ENCODE peak calls at places on chromosomes 3 and 15, in seven cellular contexts. C, U, O, F, Q, X and A are unnamed samples.

GRCh38 chr3:45608885-45609284 is 14.3 kb downstream of the LIMD1 start:
- DNase-seq in C (no peak), Q (no peak), X (no peak), O (no peak), U (no peak), F (no peak), A (no peak)

GRCh38 chr3:13022348-13023250 is 50.6 kb downstream of the IQSEC1 start:
- DNase-seq in C (no peak), F (no peak), O (no peak), X (peak; percentile 95), U (no peak), Q (no peak), A (peak; percentile 24)

GRCh38 chr3:77902675-77903074 is 862.8 kb downstream of the ROBO2 start:
- DNase-seq in Q (no peak), X (no peak), C (no peak), U (no peak), O (no peak), F (no peak), A (no peak)

GRCh38 chr15:43209059-43209824 is 11.6 kb downstream of the EPB42 start:
- DNase-seq in Q (no peak), U (no peak), O (no peak), X (no peak), F (no peak), C (no peak), A (no peak)

GRCh38 chr3:129421236-129421883 is 7.1 kb downstream of the EFCAB12 start:
- DNase-seq in O (no peak), F (no peak), Q (no peak), C (no peak), U (no peak), X (no peak), A (no peak)

GRCh38 chr3:50341537-50341936 is 901 bp upstream of the RASSF1 start:
- DNase-seq in O (no peak), F (no peak), U (no peak), X (no peak), C (no peak), Q (no peak), A (no peak)

GRCh38 chr3:144361002-144361401 is 389.4 kb downstream of the DIPK2A start:
- DNase-seq in X (no peak), C (no peak), Q (no peak), U (no peak), O (no peak), F (no peak), A (no peak)

GRCh38 chr3:158094235-158094916 is 11.8 kb downstream of the SHOX2 start:
- DNase-seq in O (no peak), C (peak; percentile 42), Q (no peak), U (peak; percentile 22), X (no peak), F (no peak), A (no peak)

GRCh38 chr3:110733045-110733444 is 338.6 kb upstream of the NECTIN3 start:
- DNase-seq in U (no peak), F (no peak), Q (no peak), O (no peak), X (no peak), C (no peak), A (no peak)

GRCh38 chr3:42572278-42572677 is 9.5 kb downstream of the SEC22C start:
- DNase-seq in C (no peak), Q (no peak), X (peak; percentile 43), O (peak; percentile 30), U (peak; percentile 22), F (no peak), A (no peak)

GRCh38 chr3:43913036-43913435 is 222.3 kb downstream of the ABHD5 start:
- DNase-seq in X (no peak), O (no peak), Q (no peak), U (no peak), F (no peak), C (no peak), A (no peak)

GRCh38 chr15:63763476-63764123 is 70.1 kb downstream of the HERC1 start:
- DNase-seq in X (no peak), C (no peak), F (no peak), U (no peak), Q (no peak), O (no peak), A (no peak)

GRCh38 chr3:119239421-119239820 is 1.3 kb downstream of the B4GALT4 start:
- DNase-seq in F (no peak), X (no peak), O (no peak), U (no peak), Q (no peak), C (no peak), A (no peak)

GRCh38 chr3:141529256-141530132 is 42.7 kb downstream of the RASA2 start:
- DNase-seq in Q (no peak), X (no peak), F (no peak), C (no peak), U (no peak), O (no peak), A (no peak)

GRCh38 chr15:96340611-96341464 is 10.3 kb downstream of the NR2F2 start:
- DNase-seq in Q (no peak), O (peak; percentile 27), F (peak; percentile 78), C (peak; percentile 52), U (peak; percentile 58), X (peak; percentile 59), A (no peak)

GRCh38 chr3:47476330-47476626 is 537 bp upstream of the SCAP start:
- DNase-seq in U (no peak), C (no peak), O (no peak), X (no peak), Q (no peak), F (no peak), A (no peak)

GRCh38 chr3:85090495-85090894 is 131.7 kb downstream of the CADM2 start:
- DNase-seq in C (no peak), Q (no peak), U (no peak), F (no peak), X (no peak), O (no peak), A (no peak)

GRCh38 chr3:171876651-171877272 is 33.6 kb downstream of the TMEM212 start:
- DNase-seq in F (no peak), Q (no peak), C (no peak), U (no peak), X (no peak), O (no peak), A (peak; percentile 96)

GRCh38 chr15:51492528-51492927 is 130.0 kb downstream of the DMXL2 start:
- DNase-seq in O (no peak), F (no peak), C (peak; percentile 48), Q (no peak), U (no peak), X (no peak), A (no peak)

GRCh38 chr15:51497806-51498205 is 124.8 kb downstream of the DMXL2 start:
- DNase-seq in X (no peak), C (no peak), Q (no peak), U (no peak), F (no peak), O (no peak), A (no peak)

GRCh38 chr15:51494411-51495314 is 127.9 kb downstream of the DMXL2 start:
- DNase-seq in Q (no peak), X (no peak), C (no peak), U (no peak), F (no peak), O (no peak), A (peak; percentile 19)

GRCh38 chr15:51491941-51492340 is 130.6 kb downstream of the DMXL2 start:
- DNase-seq in F (no peak), O (no peak), U (no peak), X (no peak), Q (no peak), C (peak; percentile 53), A (no peak)

DNA sequence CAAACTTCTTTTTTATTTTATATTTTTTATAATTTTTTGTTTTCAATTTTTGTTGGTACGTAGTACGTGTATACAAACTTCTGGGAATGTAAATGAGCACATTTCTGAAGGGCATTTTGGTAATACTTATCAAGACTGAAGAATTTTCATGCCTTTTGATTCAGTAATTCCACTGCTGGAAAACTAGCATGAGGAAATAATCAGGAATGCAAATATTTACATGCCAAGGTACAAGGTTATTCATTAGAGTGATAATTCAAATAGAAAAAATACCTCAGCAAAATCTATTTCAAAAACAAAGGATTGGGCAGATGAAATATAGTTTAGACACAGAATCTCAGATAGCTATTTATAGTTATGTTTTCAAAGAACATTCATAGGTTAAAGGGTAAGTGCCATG is 128.7 kb downstream of the DMXL2 start:
- DNase-seq in O (no peak), C (no peak), X (no peak), Q (no peak), U (no peak), F (no peak), A (no peak)
- TF ChIP-seq CTCF in O (no peak), C (no peak), X (no peak), Q (no peak), U (no peak), F (no peak), A (no peak)

GRCh38 chr3:117439812-117440211 is 730.2 kb downstream of the TUSC7 start:
- DNase-seq in U (no peak), O (no peak), X (peak; percentile 22), F (no peak), C (no peak), Q (no peak), A (no peak)
- TF ChIP-seq CTCF in U (peak; percentile 56), O (peak; percentile 8), X (no peak), F (peak; percentile 64), C (no peak), Q (no peak), A (peak; percentile 42)

DNA sequence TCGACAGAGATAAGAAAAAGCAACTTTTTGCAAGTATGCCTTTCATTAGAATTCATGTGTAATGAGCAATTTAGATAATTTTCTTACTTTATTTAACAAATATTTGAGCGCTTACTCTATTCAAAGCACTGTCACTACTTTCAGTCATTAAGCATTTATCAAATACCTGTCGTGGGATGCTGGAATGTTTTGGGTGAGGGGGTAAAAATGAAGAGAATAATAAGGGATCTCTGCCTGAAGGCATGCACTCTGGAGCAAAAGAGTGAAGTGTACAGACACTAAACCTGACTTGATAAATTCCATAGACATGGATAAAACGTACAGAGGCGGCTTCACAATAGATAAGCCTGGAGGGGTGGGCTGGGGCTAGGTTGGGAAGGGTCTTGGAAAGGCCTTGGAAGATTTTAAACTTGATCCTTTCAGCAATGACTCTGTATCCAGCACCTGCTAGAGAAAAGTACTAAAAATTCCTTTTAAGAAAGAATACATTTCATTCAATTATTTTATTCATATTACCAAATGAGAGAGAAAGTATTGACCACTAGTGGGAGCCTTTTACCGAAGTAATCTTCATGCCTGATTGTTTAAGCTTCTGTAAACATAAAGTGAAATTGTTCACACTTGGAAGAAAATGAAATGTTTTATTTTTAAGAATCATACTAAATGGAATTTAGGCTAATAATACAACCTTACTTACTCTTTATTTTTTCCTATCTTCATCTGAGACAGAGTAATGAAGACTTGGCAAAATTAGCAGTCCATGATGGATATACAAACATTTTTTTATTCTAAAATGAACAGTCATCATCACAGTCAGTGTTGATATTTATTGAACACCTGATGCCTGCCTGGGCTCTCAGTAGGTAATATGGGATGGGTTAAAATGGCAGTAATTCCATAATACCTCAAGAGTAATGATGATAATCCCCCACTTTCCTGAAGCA is 113.2 kb downstream of the PPP2R3A start:
- DNase-seq in X (no peak), F (no peak), U (no peak), Q (no peak), O (no peak), C (no peak), A (no peak)
- TF ChIP-seq CTCF in X (peak; percentile 58), F (peak; percentile 72), U (peak; percentile 71), Q (peak; percentile 62), O (peak; percentile 44), C (peak; percentile 66), A (peak; percentile 36)

DNA sequence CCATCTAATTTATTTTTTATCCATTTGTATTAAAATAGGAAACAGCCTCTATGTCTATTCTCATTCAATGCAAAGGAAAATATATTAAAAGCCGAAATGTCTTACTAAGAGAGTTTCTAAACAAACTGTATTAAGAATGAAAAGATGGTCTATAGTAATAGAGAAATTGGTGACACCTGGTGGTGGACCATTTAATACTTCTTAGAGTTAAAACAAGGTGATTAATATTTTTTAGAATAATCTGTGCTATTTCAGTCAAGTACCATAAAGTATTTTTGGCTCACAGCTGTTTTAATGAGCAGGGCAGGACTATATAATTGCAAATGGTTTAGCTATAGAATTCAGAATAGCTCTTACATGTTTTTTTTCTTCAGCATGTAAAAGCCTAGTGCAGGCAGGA is 55.7 kb downstream of the SYNPR start:
- DNase-seq in F (no peak), X (no peak), Q (no peak), C (no peak), U (no peak), O (no peak), A (no peak)
- TF ChIP-seq CTCF in F (peak; percentile 56), X (no peak), Q (no peak), C (peak; percentile 20), U (peak; percentile 61), O (no peak), A (no peak)